ENCODE peak calls at places on chromosomes 4 and X, in six cellular contexts. Q is transverse colon; K is GM04504; E is RWPE1; A is H9; N is stimulated activated CD8-positive, alpha-beta memory T cell treated with anti-CD3 and anti-CD28 coated beads, Interleukin-4, amount 100 ng/mL, for 4 hours. U is an unnamed sample.

GRCh38 chrX:130170752-130171445 is 863 bp upstream of the RAB33A start:
- DNase-seq in A (peak; percentile 81), K (no peak), E (no peak), N (peak; percentile 19), Q (peak; percentile 42), U (peak; percentile 44)

GRCh38 chr4:157128395-157128794 is 52.4 kb downstream of the GLRB start:
- DNase-seq in A (no peak), N (no peak), E (peak; percentile 9), Q (no peak), K (peak; percentile 23), U (peak; percentile 40)

GRCh38 chrX:149472620-149473019 is 32.5 kb downstream of the IDS start:
- DNase-seq in E (no peak), Q (no peak), A (no peak), N (no peak), K (no peak), U (no peak)

GRCh38 chr4:65600656-65601055 is 69.6 kb downstream of the EPHA5 start:
- DNase-seq in Q (no peak), N (no peak), E (no peak), K (no peak), A (no peak), U (no peak)

GRCh38 chrX:102155806-102156179 is at the start of gene BEX5:
- DNase-seq in Q (peak; percentile 68), A (peak; percentile 87), E (peak; percentile 12), K (peak; percentile 9), N (no peak), U (peak; percentile 16)

GRCh38 chr4:1072830-1073446 is 40.4 kb downstream of the RNF212 start:
- DNase-seq in N (peak; percentile 21), E (peak; percentile 32), K (no peak), Q (peak; percentile 81), A (peak; percentile 67), U (peak; percentile 81)

GRCh38 chrX:131830400-131831184 is 192.5 kb upstream of the STK26 start:
- DNase-seq in N (no peak), A (peak; percentile 95), Q (peak; percentile 74), E (peak; percentile 1), K (peak; percentile 50), U (no peak)

GRCh38 chr4:155426953-155427352 is 50.2 kb upstream of the MAP9 start:
- DNase-seq in Q (no peak), A (peak; percentile 38), N (no peak), K (no peak), E (no peak), U (no peak)

GRCh38 chr4:186569533-186570192 is 14.3 kb upstream of the MTNR1A start:
- DNase-seq in E (no peak), K (no peak), A (no peak), Q (no peak), N (no peak), U (no peak)

GRCh38 chrX:46837543-46838481 is 969 bp downstream of the RP2 start:
- DNase-seq in A (no peak), E (peak; percentile 26), Q (no peak), N (no peak), K (no peak), U (no peak)

GRCh38 chrX:29661290-29661689 is 554.1 kb upstream of the MAGEB2 start:
- DNase-seq in A (no peak), Q (no peak), E (no peak), K (no peak), N (no peak), U (no peak)

GRCh38 chr4:52251864-52252263 is 200.8 kb downstream of the SPATA18 start:
- DNase-seq in K (no peak), Q (no peak), A (no peak), E (no peak), N (no peak), U (no peak)

GRCh38 chrX:9566150-9566621 is 101.3 kb downstream of the TBL1X start:
- DNase-seq in A (no peak), K (peak; percentile 58), E (peak; percentile 39), N (no peak), Q (peak; percentile 51), U (peak; percentile 67)

GRCh38 chr4:163562496-163562895 is 68.0 kb downstream of the TMA16 start:
- DNase-seq in K (no peak), N (no peak), E (no peak), Q (no peak), A (no peak), U (no peak)

GRCh38 chr4:168605411-168605810 is 108.6 kb downstream of the PALLD start:
- DNase-seq in A (no peak), K (no peak), N (no peak), E (no peak), Q (no peak), U (peak; percentile 70)

GRCh38 chr4:41613782-41614181 is 75.8 kb downstream of the LIMCH1 start:
- DNase-seq in K (no peak), A (no peak), Q (no peak), E (no peak), N (no peak), U (no peak)

GRCh38 chr4:176547005-176547404 is 227.2 kb downstream of the SPCS3 start:
- DNase-seq in K (peak; percentile 62), A (no peak), Q (no peak), N (no peak), E (no peak), U (peak; percentile 56)

GRCh38 chr4:139725236-139725635 is 59.6 kb downstream of the MGST2 start:
- DNase-seq in A (no peak), E (no peak), K (no peak), N (no peak), Q (no peak), U (no peak)

GRCh38 chr4:87716350-87717041 is 66.4 kb downstream of the DMP1 start:
- DNase-seq in Q (no peak), A (no peak), E (no peak), K (no peak), N (no peak), U (no peak)